ENCODE peak calls at places on chromosomes 2 and 18, in four cellular contexts. One of them, this sample, is unnamed.

GRCh38 chr2:152743004-152743403 is 24.6 kb downstream of the ARL6IP6 start:
- DNase-seq in CD8-positive, alpha-beta T cell: no peak
- DNase-seq in upper lobe of right lung: no peak
- DNase-seq in tibial nerve: no peak
- DNase-seq in this sample: no peak

GRCh38 chr2:222320441-222321395 is 21.9 kb upstream of the PAX3 start:
- DNase-seq in tibial nerve: no peak
- DNase-seq in CD8-positive, alpha-beta T cell: no peak
- DNase-seq in upper lobe of right lung: no peak
- DNase-seq in this sample: no peak

GRCh38 chr18:37598966-37599896 is 33.6 kb upstream of the CELF4 start:
- DNase-seq in tibial nerve: no peak
- DNase-seq in upper lobe of right lung: no peak
- DNase-seq in CD8-positive, alpha-beta T cell: no peak
- DNase-seq in this sample: no peak

GRCh38 chr2:36172828-36173227 is 182.8 kb upstream of the CRIM1 start:
- DNase-seq in CD8-positive, alpha-beta T cell: no peak
- DNase-seq in tibial nerve: no peak
- DNase-seq in upper lobe of right lung: no peak
- DNase-seq in this sample: no peak

GRCh38 chr2:134231965-134232340 is 21.9 kb upstream of the MGAT5 start:
- DNase-seq in CD8-positive, alpha-beta T cell: no peak
- DNase-seq in upper lobe of right lung: no peak
- DNase-seq in tibial nerve: no peak
- DNase-seq in this sample: peak; percentile 37

GRCh38 chr2:205683179-205683978 is 1.1 kb downstream of the NRP2 start:
- DNase-seq in CD8-positive, alpha-beta T cell: no peak
- DNase-seq in tibial nerve: no peak
- DNase-seq in upper lobe of right lung: no peak
- DNase-seq in this sample: no peak

GRCh38 chr2:18896106-18896505 is 306.7 kb upstream of the NT5C1B start:
- DNase-seq in upper lobe of right lung: no peak
- DNase-seq in tibial nerve: no peak
- DNase-seq in CD8-positive, alpha-beta T cell: no peak
- DNase-seq in this sample: peak; percentile 14

GRCh38 chr2:239257511-239257937 is 143.3 kb downstream of the HDAC4 start:
- DNase-seq in upper lobe of right lung: no peak
- DNase-seq in CD8-positive, alpha-beta T cell: no peak
- DNase-seq in tibial nerve: no peak
- DNase-seq in this sample: peak; percentile 76

GRCh38 chr2:119730598-119731278 is 29.0 kb upstream of the PTPN4 start:
- DNase-seq in tibial nerve: no peak
- DNase-seq in upper lobe of right lung: peak; percentile 80
- DNase-seq in CD8-positive, alpha-beta T cell: no peak
- DNase-seq in this sample: no peak

GRCh38 chr2:162258686-162259085 is 15.4 kb upstream of the FAP start:
- DNase-seq in tibial nerve: no peak
- DNase-seq in upper lobe of right lung: no peak
- DNase-seq in CD8-positive, alpha-beta T cell: no peak
- DNase-seq in this sample: no peak

GRCh38 chr2:194539436-194539835 is 1117.6 kb upstream of the SLC39A10 start:
- DNase-seq in CD8-positive, alpha-beta T cell: no peak
- DNase-seq in upper lobe of right lung: no peak
- DNase-seq in tibial nerve: no peak
- DNase-seq in this sample: no peak

GRCh38 chr2:120940726-120941256 is 205.1 kb downstream of the GLI2 start:
- DNase-seq in upper lobe of right lung: no peak
- DNase-seq in tibial nerve: no peak
- DNase-seq in CD8-positive, alpha-beta T cell: no peak
- DNase-seq in this sample: no peak

GRCh38 chr2:86160156-86160952 is 34.9 kb downstream of the IMMT start:
- DNase-seq in tibial nerve: no peak
- DNase-seq in CD8-positive, alpha-beta T cell: no peak
- DNase-seq in upper lobe of right lung: no peak
- DNase-seq in this sample: no peak

GRCh38 chr2:234556848-234557573 is 60.1 kb upstream of the ARL4C start:
- DNase-seq in upper lobe of right lung: no peak
- DNase-seq in CD8-positive, alpha-beta T cell: no peak
- DNase-seq in tibial nerve: no peak
- DNase-seq in this sample: no peak

GRCh38 chr2:201911372-201911771 is 105.0 kb downstream of the CDK15 start:
- DNase-seq in upper lobe of right lung: no peak
- DNase-seq in CD8-positive, alpha-beta T cell: no peak
- DNase-seq in tibial nerve: no peak
- DNase-seq in this sample: no peak

GRCh38 chr2:8656160-8656641 is 25.7 kb upstream of the ID2 start:
- DNase-seq in upper lobe of right lung: no peak
- DNase-seq in tibial nerve: no peak
- DNase-seq in CD8-positive, alpha-beta T cell: no peak
- DNase-seq in this sample: peak; percentile 57

GRCh38 chr2:206480161-206480560 is 36.8 kb downstream of the ADAM23 start:
- DNase-seq in CD8-positive, alpha-beta T cell: no peak
- DNase-seq in upper lobe of right lung: no peak
- DNase-seq in tibial nerve: no peak
- DNase-seq in this sample: no peak

GRCh38 chr2:39128919-39129391 is 8.1 kb upstream of the SOS1 start:
- DNase-seq in upper lobe of right lung: no peak
- DNase-seq in CD8-positive, alpha-beta T cell: peak; percentile 69
- DNase-seq in tibial nerve: no peak
- DNase-seq in this sample: no peak

GRCh38 chr2:99488587-99488998 is 1.2 kb downstream of the REV1 start:
- DNase-seq in CD8-positive, alpha-beta T cell: no peak
- DNase-seq in tibial nerve: no peak
- DNase-seq in upper lobe of right lung: no peak
- DNase-seq in this sample: no peak

GRCh38 chr2:171837736-171838135 is 56.3 kb downstream of the SLC25A12 start:
- DNase-seq in CD8-positive, alpha-beta T cell: no peak
- DNase-seq in upper lobe of right lung: no peak
- DNase-seq in tibial nerve: no peak
- DNase-seq in this sample: no peak

GRCh38 chr2:171210864-171211431 is 50.3 kb upstream of the TLK1 start:
- DNase-seq in tibial nerve: no peak
- DNase-seq in CD8-positive, alpha-beta T cell: peak; percentile 52
- DNase-seq in upper lobe of right lung: no peak
- DNase-seq in this sample: no peak

GRCh38 chr18:51561821-51562220 is 364.3 kb upstream of the MEX3C start:
- DNase-seq in tibial nerve: no peak
- DNase-seq in upper lobe of right lung: no peak
- DNase-seq in CD8-positive, alpha-beta T cell: no peak
- DNase-seq in this sample: no peak

GRCh38 chr2:222864296-222864695 is 3.5 kb downstream of the ACSL3 start:
- DNase-seq in tibial nerve: no peak
- DNase-seq in CD8-positive, alpha-beta T cell: no peak
- DNase-seq in upper lobe of right lung: no peak
- DNase-seq in this sample: no peak

GRCh38 chr2:110662560-110662959 is 15.3 kb downstream of the BUB1 start:
- DNase-seq in upper lobe of right lung: no peak
- DNase-seq in tibial nerve: no peak
- DNase-seq in CD8-positive, alpha-beta T cell: no peak
- DNase-seq in this sample: no peak

GRCh38 chr2:28445448-28446258 is 50.2 kb upstream of the PLB1 start:
- DNase-seq in CD8-positive, alpha-beta T cell: no peak
- DNase-seq in upper lobe of right lung: peak; percentile 45
- DNase-seq in tibial nerve: no peak
- DNase-seq in this sample: peak; percentile 85

GRCh38 chr2:239644016-239644415 is 243.2 kb upstream of the HDAC4 start:
- DNase-seq in upper lobe of right lung: no peak
- DNase-seq in tibial nerve: no peak
- DNase-seq in CD8-positive, alpha-beta T cell: no peak
- DNase-seq in this sample: no peak

GRCh38 chr18:27861539-27861938 is 315.4 kb downstream of the CDH2 start:
- DNase-seq in upper lobe of right lung: no peak
- DNase-seq in tibial nerve: no peak
- DNase-seq in CD8-positive, alpha-beta T cell: no peak
- DNase-seq in this sample: no peak

GRCh38 chr2:174603280-174603679 is 5.7 kb upstream of the WIPF1 start:
- DNase-seq in tibial nerve: peak; percentile 28
- DNase-seq in CD8-positive, alpha-beta T cell: no peak
- DNase-seq in upper lobe of right lung: no peak
- DNase-seq in this sample: no peak
- H3K4me3 ChIP-seq in tibial nerve: no peak overlapping the region
- H3K4me3 ChIP-seq in CD8-positive, alpha-beta T cell: no peak overlapping the region
- H3K4me3 ChIP-seq in upper lobe of right lung: no peak overlapping the region
- H3K4me3 ChIP-seq in this sample: no peak overlapping the region

GRCh38 chr2:6423131-6423530 is 442.6 kb downstream of the CMPK2 start:
- DNase-seq in tibial nerve: no peak
- DNase-seq in CD8-positive, alpha-beta T cell: no peak
- DNase-seq in upper lobe of right lung: no peak
- DNase-seq in this sample: no peak

GRCh38 chr2:6421888-6422287 is 443.8 kb downstream of the CMPK2 start:
- DNase-seq in CD8-positive, alpha-beta T cell: no peak
- DNase-seq in upper lobe of right lung: no peak
- DNase-seq in tibial nerve: no peak
- DNase-seq in this sample: no peak

GRCh38 chr2:6425037-6425436 is 440.7 kb downstream of the CMPK2 start:
- DNase-seq in CD8-positive, alpha-beta T cell: no peak
- DNase-seq in tibial nerve: no peak
- DNase-seq in upper lobe of right lung: no peak
- DNase-seq in this sample: no peak

GRCh38 chr2:6421094-6421493 is 444.6 kb downstream of the CMPK2 start:
- DNase-seq in CD8-positive, alpha-beta T cell: no peak
- DNase-seq in tibial nerve: no peak
- DNase-seq in upper lobe of right lung: no peak
- DNase-seq in this sample: no peak

GRCh38 chr2:6423944-6424343 is 441.8 kb downstream of the CMPK2 start:
- DNase-seq in tibial nerve: no peak
- DNase-seq in CD8-positive, alpha-beta T cell: no peak
- DNase-seq in upper lobe of right lung: no peak
- DNase-seq in this sample: no peak
- H3K36me3 ChIP-seq in tibial nerve: no peaks in the 10 kb centered on the region
- H3K36me3 ChIP-seq in CD8-positive, alpha-beta T cell: no peaks in the 10 kb centered on the region
- H3K36me3 ChIP-seq in upper lobe of right lung: no peaks in the 10 kb centered on the region
- H3K36me3 ChIP-seq in this sample: no peaks in the 10 kb centered on the region

DNA sequence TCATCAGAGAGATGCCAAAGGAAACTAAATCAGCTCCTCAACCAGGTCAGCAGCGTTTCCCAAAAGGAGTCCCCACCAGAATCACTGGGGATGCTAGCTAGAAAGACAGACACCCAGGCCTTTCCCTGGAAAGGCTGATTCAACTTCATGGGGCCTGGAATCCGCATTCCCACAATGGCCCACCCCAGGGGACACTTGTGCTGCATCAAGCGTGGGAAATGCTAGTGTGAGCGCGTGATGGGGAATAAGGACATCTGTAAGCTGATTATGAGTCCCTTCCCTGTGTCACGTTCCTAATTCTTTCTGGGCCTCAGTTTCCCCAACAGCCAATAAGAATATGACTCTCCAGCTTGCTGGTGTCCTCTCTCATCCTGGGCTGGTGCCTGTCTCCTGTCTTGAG is 2.2 kb upstream of the WNT10A start:
- DNase-seq in tibial nerve: no peak
- DNase-seq in CD8-positive, alpha-beta T cell: no peak
- DNase-seq in upper lobe of right lung: no peak
- DNase-seq in this sample: no peak
- H3K27me3 ChIP-seq in tibial nerve: peaks cover 73% of the 10 kb centered on the region
- H3K27me3 ChIP-seq in CD8-positive, alpha-beta T cell: peaks cover 4% of the 10 kb centered on the region
- H3K27me3 ChIP-seq in upper lobe of right lung: peaks cover 91% of the 10 kb centered on the region
- H3K27me3 ChIP-seq in this sample: peaks cover 60% of the 10 kb centered on the region

GRCh38 chr2:27094353-27094984 is 7.9 kb downstream of the KHK start:
- DNase-seq in CD8-positive, alpha-beta T cell: no peak
- DNase-seq in upper lobe of right lung: no peak
- DNase-seq in tibial nerve: no peak
- DNase-seq in this sample: no peak

GRCh38 chr2:27096748-27097297 is 10.3 kb downstream of the KHK start:
- DNase-seq in tibial nerve: no peak
- DNase-seq in upper lobe of right lung: no peak
- DNase-seq in CD8-positive, alpha-beta T cell: no peak
- DNase-seq in this sample: no peak

GRCh38 chr2:27097341-27097740 is 10.8 kb downstream of the KHK start:
- DNase-seq in upper lobe of right lung: no peak
- DNase-seq in tibial nerve: no peak
- DNase-seq in CD8-positive, alpha-beta T cell: no peak
- DNase-seq in this sample: no peak

GRCh38 chr2:27095427-27095744 is 8.8 kb downstream of the KHK start:
- DNase-seq in upper lobe of right lung: no peak
- DNase-seq in CD8-positive, alpha-beta T cell: no peak
- DNase-seq in tibial nerve: no peak
- DNase-seq in this sample: no peak

DNA sequence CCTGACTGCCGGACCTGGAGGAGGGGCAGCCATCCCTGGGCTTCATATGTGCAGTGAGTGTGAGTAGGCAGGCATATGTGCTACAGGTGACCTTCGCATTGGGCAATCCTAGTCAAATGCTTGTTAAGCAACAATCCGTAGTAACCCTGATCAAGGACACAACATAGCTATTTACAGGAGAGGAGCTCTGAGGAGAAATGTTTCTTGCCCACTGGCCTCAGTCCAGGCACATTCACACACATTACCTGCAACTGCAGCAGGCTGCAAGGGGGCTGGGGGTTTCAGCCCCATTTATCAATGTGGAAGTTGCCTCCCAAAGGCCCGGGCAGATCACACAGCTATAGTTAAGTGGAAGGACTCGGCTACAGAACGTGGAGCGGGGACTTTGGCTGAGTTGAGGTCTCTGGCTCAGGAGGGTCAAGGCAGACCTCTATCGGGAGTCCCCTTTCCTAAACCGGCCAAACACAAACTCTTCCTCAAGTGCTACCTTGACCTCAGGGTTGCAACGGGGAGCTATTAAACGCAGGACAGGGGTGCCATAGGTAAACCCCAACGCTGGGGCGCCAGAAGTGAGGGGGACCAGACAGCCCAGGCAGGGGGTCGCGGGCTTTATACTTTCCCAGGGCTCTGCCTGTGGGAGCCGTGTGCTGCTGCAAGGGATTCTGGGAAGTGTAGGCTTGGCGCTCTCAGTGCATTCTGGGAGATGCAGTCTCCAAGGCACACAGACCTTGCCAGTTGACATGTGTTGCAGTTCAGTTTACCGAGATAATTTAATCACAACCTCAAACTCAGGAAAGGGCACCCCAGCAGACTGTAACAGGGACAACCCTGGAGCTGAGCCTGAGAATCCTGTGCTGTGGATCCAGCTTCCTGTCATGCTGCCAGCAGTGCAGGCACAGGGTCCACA is 9.4 kb downstream of the KHK start:
- DNase-seq in tibial nerve: no peak
- DNase-seq in upper lobe of right lung: no peak
- DNase-seq in CD8-positive, alpha-beta T cell: peak; percentile 57
- DNase-seq in this sample: no peak
- H3K4me3 ChIP-seq in tibial nerve: no peak overlapping the region
- H3K4me3 ChIP-seq in upper lobe of right lung: peak overlapping the region; percentile 43
- H3K4me3 ChIP-seq in CD8-positive, alpha-beta T cell: peak overlapping the region; percentile 42
- H3K4me3 ChIP-seq in this sample: no peak overlapping the region

GRCh38 chr2:246489-247145 is 17.2 kb downstream of the SH3YL1 start:
- DNase-seq in tibial nerve: no peak
- DNase-seq in upper lobe of right lung: no peak
- DNase-seq in CD8-positive, alpha-beta T cell: no peak
- DNase-seq in this sample: peak; percentile 17
- H3K36me3 ChIP-seq in tibial nerve: peaks cover 94% of the 10 kb centered on the region
- H3K36me3 ChIP-seq in upper lobe of right lung: peaks cover 41% of the 10 kb centered on the region
- H3K36me3 ChIP-seq in CD8-positive, alpha-beta T cell: peaks cover 18% of the 10 kb centered on the region
- H3K36me3 ChIP-seq in this sample: peaks cover 5% of the 10 kb centered on the region

DNA sequence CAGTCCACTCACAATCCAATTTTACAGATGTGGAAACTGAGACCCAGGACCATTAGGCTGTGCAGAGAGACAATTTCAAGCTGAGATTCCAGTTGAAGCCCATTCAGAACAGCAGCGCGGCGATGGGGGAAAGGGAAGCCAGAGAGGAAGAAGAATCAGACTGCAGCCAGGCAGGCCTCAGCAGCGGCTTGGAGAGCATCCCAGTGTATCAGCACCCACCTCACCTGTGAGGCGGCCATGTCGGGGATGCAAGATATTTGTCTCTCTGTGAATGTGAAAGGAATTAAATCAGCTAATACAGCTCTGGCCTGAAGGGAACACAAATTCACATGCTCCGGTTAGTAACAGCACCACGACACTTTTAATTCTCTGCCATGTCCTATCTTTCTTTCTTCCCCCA is 198.0 kb upstream of the SOX11 start:
- DNase-seq in CD8-positive, alpha-beta T cell: no peak
- DNase-seq in tibial nerve: no peak
- DNase-seq in upper lobe of right lung: no peak
- DNase-seq in this sample: no peak
- H3K27me3 ChIP-seq in CD8-positive, alpha-beta T cell: no peaks in the 10 kb centered on the region
- H3K27me3 ChIP-seq in tibial nerve: no peaks in the 10 kb centered on the region
- H3K27me3 ChIP-seq in upper lobe of right lung: no peaks in the 10 kb centered on the region
- H3K27me3 ChIP-seq in this sample: no peaks in the 10 kb centered on the region

This sample was measured in BJ.